ENCODE peak calls at places on chromosome X, in eight cellular contexts. C is colonic mucosa, W is left ventricle myocardium inferior, B is HepG2, J is lower leg skin, F is cardiac fibroblast, M is fibroblast of mammary gland, P is AG10803. H is an unnamed sample.

GRCh38 chrX:115344885-115345653 is 55.6 kb downstream of the LUZP4 start:
- DNase-seq in C (peak), W (peak), B (peak), J (peak), F (peak), M (peak), P (peak), H (peak)

GRCh38 chrX:1661048-1661921 is 46.4 kb downstream of the ASMT start:
- DNase-seq in C (peak), W (peak), B (peak), J (no peak), F (no peak), M (no peak), P (no peak), H (no peak)

GRCh38 chrX:106286053-106286650 is 118.0 kb downstream of the PWWP3B start:
- DNase-seq in C (no peak), W (no peak), B (peak), J (no peak), F (peak), M (peak), P (peak), H (peak)

GRCh38 chrX:17860811-17861495 is at the start of gene RAI2:
- DNase-seq in C (no peak), W (peak), B (no peak), J (no peak), F (no peak), M (no peak), P (no peak), H (no peak)

GRCh38 chrX:19462879-19463278 is 52.4 kb downstream of the MAP3K15 start:
- DNase-seq in C (no peak), W (no peak), B (no peak), J (no peak), F (no peak), M (no peak), P (no peak), H (no peak)

GRCh38 chrX:106177106-106177981 is 9.2 kb downstream of the PWWP3B start:
- DNase-seq in C (no peak), W (peak), B (no peak), J (no peak), F (peak), M (peak), P (no peak), H (peak)

GRCh38 chrX:69080912-69081465 is 84.3 kb downstream of the PJA1 start:
- DNase-seq in C (no peak), W (no peak), B (no peak), J (no peak), F (no peak), M (no peak), P (no peak), H (no peak)

GRCh38 chrX:129726307-129727111 is 12.3 kb upstream of the XPNPEP2 start:
- DNase-seq in C (peak), W (peak), B (peak), J (peak), F (peak), M (peak), P (peak), H (peak)

GRCh38 chrX:129557844-129558243 is 17.8 kb downstream of the OCRL start:
- DNase-seq in C (no peak), W (no peak), B (no peak), J (no peak), F (peak), M (no peak), P (no peak), H (peak)

GRCh38 chrX:154829926-154830442 is 4.5 kb downstream of the SMIM9 start:
- DNase-seq in C (no peak), W (no peak), B (no peak), J (no peak), F (no peak), M (no peak), P (no peak), H (no peak)

GRCh38 chrX:101460669-101461068 is 24.6 kb upstream of the ARMCX4 start:
- DNase-seq in C (no peak), W (no peak), B (no peak), J (no peak), F (no peak), M (peak), P (no peak), H (peak)

GRCh38 chrX:67624324-67624723 is 80.5 kb downstream of the AR start:
- DNase-seq in C (no peak), W (no peak), B (no peak), J (no peak), F (no peak), M (no peak), P (no peak), H (no peak)

GRCh38 chrX:153640045-153640686 is 6.8 kb upstream of the DUSP9 start:
- DNase-seq in C (no peak), W (no peak), B (no peak), J (no peak), F (no peak), M (no peak), P (no peak), H (no peak)

GRCh38 chrX:16796298-16796697 is 10.0 kb downstream of the TXLNG start:
- DNase-seq in C (no peak), W (no peak), B (no peak), J (no peak), F (no peak), M (no peak), P (no peak), H (no peak)

GRCh38 chrX:108167211-108167872 is 75.8 kb downstream of the ATG4A start:
- DNase-seq in C (no peak), W (no peak), B (no peak), J (no peak), F (peak), M (peak), P (peak), H (peak)

GRCh38 chrX:153692003-153692402 is 4.3 kb downstream of the SLC6A8 start:
- DNase-seq in C (no peak), W (no peak), B (no peak), J (no peak), F (no peak), M (no peak), P (no peak), H (no peak)

GRCh38 chrX:120334137-120334536 is 22.9 kb upstream of the TMEM255A start:
- DNase-seq in C (no peak), W (no peak), B (no peak), J (no peak), F (no peak), M (no peak), P (no peak), H (no peak)

GRCh38 chrX:16826207-16826606 is 39.9 kb downstream of the TXLNG start:
- DNase-seq in C (no peak), W (no peak), B (peak), J (no peak), F (peak), M (peak), P (peak), H (peak)

DNA sequence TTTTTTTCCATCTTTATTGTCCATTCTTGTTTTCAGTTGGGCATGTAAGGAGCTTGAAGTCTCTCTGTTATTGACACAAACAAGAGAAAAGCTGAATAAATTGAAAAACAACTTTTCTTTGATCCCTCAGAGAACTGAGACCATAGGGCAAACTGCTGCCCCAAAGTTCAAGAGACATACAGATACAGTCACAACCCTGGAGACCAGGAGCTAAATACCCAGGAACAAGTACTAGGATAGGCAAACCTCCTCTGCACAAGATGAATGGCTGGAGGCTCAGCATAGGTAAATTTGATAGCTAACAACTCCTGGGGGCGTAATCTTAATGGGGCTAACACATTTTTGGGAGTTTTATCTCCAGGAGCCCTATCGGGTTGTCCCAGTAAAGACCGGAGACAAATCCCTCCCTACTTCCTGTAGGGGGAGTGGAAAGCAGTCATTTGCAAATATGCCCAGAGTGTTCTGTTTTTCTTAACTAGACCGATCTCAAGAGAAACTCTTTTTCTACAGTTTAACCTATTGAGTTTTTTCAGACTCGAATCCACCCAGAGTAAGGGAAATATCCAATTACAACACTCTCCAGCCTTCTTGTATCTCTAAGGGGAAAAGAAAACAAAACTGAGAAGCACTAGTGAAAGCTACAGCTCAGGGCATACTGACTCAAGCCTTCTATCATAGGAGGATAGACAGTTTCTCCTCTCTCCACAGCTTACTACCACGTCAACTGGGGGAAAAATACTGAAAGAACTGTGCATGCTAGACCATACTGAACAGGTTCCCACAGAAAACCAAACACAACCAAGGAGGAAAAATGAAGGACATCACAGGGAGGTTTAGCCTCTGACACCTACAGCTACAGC is 23.1 kb downstream of the MAGEA8 start:
- DNase-seq in C (no peak), W (no peak), B (peak), J (no peak), F (peak), M (peak), P (peak), H (peak)
- TF ChIP-seq CTCF in C (no peak), W (peak), B (peak), J (no peak), F (peak), M (peak), P (peak), H (peak)

GRCh38 chrX:135520022-135520552 is 373 bp upstream of the INTS6L start:
- DNase-seq in C (no peak), W (no peak), B (no peak), J (no peak), F (peak), M (peak), P (peak), H (peak)
- H3K4me3 ChIP-seq in C (peak), W (peak), B (no peak), J (peak), F (peak), M (peak), P (peak), H (peak)

GRCh38 chrX:150643271-150643670 is 49.9 kb upstream of the MTMR1 start:
- DNase-seq in C (no peak), W (no peak), B (no peak), J (no peak), F (peak), M (peak), P (peak), H (peak)
- TF ChIP-seq CTCF in C (no peak), W (no peak), B (no peak), J (no peak), F (no peak), M (peak), P (peak), H (peak)

GRCh38 chrX:48685416-48685815 is 1.8 kb downstream of the WAS start:
- DNase-seq in C (no peak), W (no peak), B (no peak), J (no peak), F (no peak), M (no peak), P (no peak), H (no peak)

GRCh38 chrX:48681539-48682183 is 1.9 kb upstream of the WAS start:
- DNase-seq in C (no peak), W (no peak), B (no peak), J (no peak), F (no peak), M (no peak), P (no peak), H (no peak)

GRCh38 chrX:48688531-48689142 is 5.0 kb downstream of the WAS start:
- DNase-seq in C (no peak), W (no peak), B (no peak), J (no peak), F (no peak), M (no peak), P (no peak), H (no peak)

GRCh38 chrX:48684134-48684533 is 535 bp downstream of the WAS start:
- DNase-seq in C (no peak), W (no peak), B (no peak), J (no peak), F (no peak), M (no peak), P (no peak), H (no peak)

DNA sequence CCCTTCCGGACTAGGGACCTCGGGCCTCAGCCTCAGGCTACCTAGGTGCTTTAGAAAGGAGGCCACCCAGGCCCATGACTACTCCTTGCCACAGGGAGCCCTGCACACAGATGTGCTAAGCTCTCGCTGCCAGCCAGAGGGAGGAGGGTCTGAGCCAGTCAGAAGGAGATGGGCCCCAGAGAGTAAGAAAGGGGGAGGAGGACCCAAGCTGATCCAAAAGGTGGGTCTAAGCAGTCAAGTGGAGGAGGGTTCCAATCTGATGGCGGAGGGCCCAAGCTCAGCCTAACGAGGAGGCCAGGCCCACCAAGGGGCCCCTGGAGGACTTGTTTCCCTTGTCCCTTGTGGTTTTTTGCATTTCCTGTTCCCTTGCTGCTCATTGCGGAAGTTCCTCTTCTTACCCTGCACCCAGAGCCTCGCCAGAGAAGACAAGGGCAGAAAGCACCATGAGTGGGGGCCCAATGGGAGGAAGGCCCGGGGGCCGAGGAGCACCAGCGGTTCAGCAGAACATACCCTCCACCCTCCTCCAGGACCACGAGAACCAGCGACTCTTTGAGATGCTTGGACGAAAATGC is at the start of gene WAS:
- DNase-seq in C (no peak), W (no peak), B (no peak), J (no peak), F (no peak), M (no peak), P (no peak), H (no peak)
- H3K4me3 ChIP-seq in C (peak), W (peak), B (no peak), J (no peak), F (no peak), M (no peak), P (no peak), H (no peak)

H was measured in fibroblast of pulmonary artery.